ENCODE peak calls at places on chromosomes 16 and 17, in nine cellular contexts. T is breast epithelium, C is esophagus squamous epithelium, Z is Peyer's patch, E is sigmoid colon, X is stomach, W is body of pancreas, U is tibial nerve, O is A549. G is an unnamed sample.

GRCh38 chr16:80040413-80040812 is 439.9 kb upstream of the MAF start:
- DNase-seq in T (no peak), C (no peak), Z (no peak), E (no peak), X (no peak), W (no peak), U (no peak), O (no peak), G (no peak)

GRCh38 chr17:63399316-63399715 is 46.8 kb downstream of the CYB561 start:
- DNase-seq in T (no peak), C (no peak), Z (no peak), E (no peak), X (no peak), W (no peak), U (no peak), O (no peak), G (no peak)

GRCh38 chr17:20208717-20209116 is 199.6 kb downstream of the SPECC1 start:
- DNase-seq in T (no peak), C (no peak), Z (no peak), E (no peak), X (no peak), W (no peak), U (no peak), O (no peak), G (no peak)

GRCh38 chr16:21161211-21161610 is 2.7 kb downstream of the LDAF1 start:
- DNase-seq in T (no peak), C (no peak), Z (no peak), E (no peak), X (no peak), W (no peak), U (no peak), O (no peak), G (no peak)

GRCh38 chr17:40122944-40123810 is 1.4 kb downstream of the MSL1 start:
- DNase-seq in T (no peak), C (no peak), Z (no peak), E (no peak), X (no peak), W (peak; percentile 59), U (no peak), O (peak; percentile 72), G (peak; percentile 60)

GRCh38 chr17:382644-383533 is 30.3 kb upstream of the RPH3AL start:
- DNase-seq in T (no peak), C (no peak), Z (no peak), E (peak; percentile 78), X (no peak), W (peak; percentile 59), U (no peak), O (peak; percentile 40), G (no peak)

GRCh38 chr17:17886747-17887146 is 50.0 kb upstream of the SREBF1 start:
- DNase-seq in T (no peak), C (no peak), Z (no peak), E (peak; percentile 75), X (no peak), W (no peak), U (no peak), O (no peak), G (peak; percentile 53)

GRCh38 chr17:30235386-30236296 is at the start of gene SLC6A4:
- DNase-seq in T (no peak), C (no peak), Z (no peak), E (no peak), X (no peak), W (peak; percentile 7), U (no peak), O (peak; percentile 47), G (no peak)

GRCh38 chr16:50040028-50040427 is 15.0 kb downstream of the CNEP1R1 start:
- DNase-seq in T (no peak), C (no peak), Z (no peak), E (no peak), X (no peak), W (no peak), U (no peak), O (no peak), G (no peak)

GRCh38 chr16:90008708-90009145 is 10.5 kb downstream of the DBNDD1 start:
- DNase-seq in T (no peak), C (no peak), Z (peak; percentile 78), E (no peak), X (no peak), W (no peak), U (no peak), O (no peak), G (no peak)

GRCh38 chr17:21143695-21144094 is 16.9 kb downstream of the DHRS7B start:
- DNase-seq in T (no peak), C (no peak), Z (no peak), E (no peak), X (no peak), W (no peak), U (no peak), O (no peak), G (no peak)

GRCh38 chr16:27177031-27177774 is 26.1 kb upstream of the KDM8 start:
- DNase-seq in T (no peak), C (no peak), Z (no peak), E (no peak), X (no peak), W (no peak), U (no peak), O (no peak), G (no peak)

GRCh38 chr17:79033741-79034501 is 10.0 kb downstream of the C1QTNF1 start:
- DNase-seq in T (peak; percentile 58), C (no peak), Z (no peak), E (peak; percentile 73), X (peak; percentile 60), W (no peak), U (peak; percentile 58), O (no peak), G (no peak)

GRCh38 chr17:74466111-74466784 is at the start of gene CD300A:
- DNase-seq in T (no peak), C (no peak), Z (peak; percentile 69), E (no peak), X (peak; percentile 54), W (peak; percentile 63), U (peak; percentile 30), O (no peak), G (no peak)

GRCh38 chr16:69890114-69890890 is 60.8 kb upstream of the CLEC18A start:
- DNase-seq in T (no peak), C (no peak), Z (no peak), E (peak; percentile 80), X (peak; percentile 65), W (peak; percentile 77), U (peak; percentile 51), O (no peak), G (peak; percentile 69)

GRCh38 chr17:5702951-5703510 is 118.7 kb upstream of the NLRP1 start:
- DNase-seq in T (no peak), C (no peak), Z (no peak), E (no peak), X (no peak), W (no peak), U (no peak), O (no peak), G (no peak)

GRCh38 chr17:9729034-9729650 is 62.2 kb downstream of the DHRS7C start:
- DNase-seq in T (no peak), C (no peak), Z (no peak), E (no peak), X (no peak), W (peak; percentile 18), U (no peak), O (peak; percentile 83), G (no peak)

GRCh38 chr17:16820161-16820877 is 130.3 kb downstream of the CCDC144A start:
- DNase-seq in T (no peak), C (no peak), Z (no peak), E (no peak), X (no peak), W (no peak), U (no peak), O (no peak), G (no peak)

GRCh38 chr16:77679901-77680300 is 42.4 kb upstream of the NUDT7 start:
- DNase-seq in T (no peak), C (no peak), Z (no peak), E (no peak), X (no peak), W (no peak), U (no peak), O (no peak), G (no peak)

GRCh38 chr17:81493198-81494038 is 19.2 kb downstream of the ACTG1 start:
- DNase-seq in T (no peak), C (no peak), Z (no peak), E (no peak), X (no peak), W (no peak), U (no peak), O (no peak), G (no peak)
- TF ChIP-seq POLR2A in T (no peak), C (no peak), Z (no peak), E (no peak), X (no peak), W (no peak), U (no peak), O (no peak), G (no peak)

GRCh38 chr16:1335996-1336395 is 2.6 kb downstream of the BAIAP3 start:
- DNase-seq in T (no peak), C (no peak), Z (no peak), E (no peak), X (no peak), W (no peak), U (no peak), O (no peak), G (no peak)
- TF ChIP-seq CTCF in T (no peak), C (no peak), Z (no peak), E (no peak), X (no peak), W (no peak), U (no peak), O (no peak), G (no peak)

DNA sequence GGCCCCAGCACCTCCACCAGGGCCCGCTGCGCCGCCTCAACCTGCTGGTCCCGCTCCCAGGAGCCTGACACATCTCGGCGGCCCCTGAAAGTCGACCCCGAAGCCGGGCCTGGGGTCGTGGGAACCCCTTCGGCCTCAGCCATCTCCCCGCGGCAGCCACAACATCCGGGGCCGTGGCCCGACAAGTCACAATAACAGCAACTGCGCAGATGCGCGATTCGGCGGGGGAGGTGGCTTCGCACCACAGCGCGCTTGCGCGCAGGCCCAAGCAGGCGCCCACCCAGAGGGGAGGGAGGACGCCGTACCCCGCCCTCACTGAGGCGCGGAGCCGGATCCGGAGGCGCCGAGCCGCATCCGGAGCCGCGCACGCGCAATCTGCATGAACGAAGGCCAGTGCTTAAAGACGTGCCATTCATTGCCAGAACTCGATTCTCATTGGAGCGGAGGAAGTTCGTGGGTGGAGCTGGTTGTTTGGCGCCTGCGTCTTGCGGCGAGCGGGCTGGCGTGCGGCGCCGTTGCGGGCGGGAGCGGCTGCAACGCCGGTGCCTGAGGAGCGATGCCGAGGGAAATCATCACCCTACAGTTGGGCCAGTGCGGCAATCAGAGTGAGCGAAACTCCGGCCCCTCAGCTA is at the start of the genes RETREG3 and TUBG1:
- DNase-seq in T (peak; percentile 98), C (peak; percentile 88), Z (peak; percentile 97), E (peak; percentile 99), X (peak; percentile 99), W (peak; percentile 99), U (peak; percentile 98), O (peak; percentile 99), G (peak; percentile 99)
- TF ChIP-seq POLR2A in T (peak; percentile 90), C (peak; percentile 85), Z (peak; percentile 85), E (peak; percentile 85), X (peak; percentile 41), W (peak; percentile 90), U (peak; percentile 89), O (peak; percentile 99), G (peak; percentile 86)

DNA sequence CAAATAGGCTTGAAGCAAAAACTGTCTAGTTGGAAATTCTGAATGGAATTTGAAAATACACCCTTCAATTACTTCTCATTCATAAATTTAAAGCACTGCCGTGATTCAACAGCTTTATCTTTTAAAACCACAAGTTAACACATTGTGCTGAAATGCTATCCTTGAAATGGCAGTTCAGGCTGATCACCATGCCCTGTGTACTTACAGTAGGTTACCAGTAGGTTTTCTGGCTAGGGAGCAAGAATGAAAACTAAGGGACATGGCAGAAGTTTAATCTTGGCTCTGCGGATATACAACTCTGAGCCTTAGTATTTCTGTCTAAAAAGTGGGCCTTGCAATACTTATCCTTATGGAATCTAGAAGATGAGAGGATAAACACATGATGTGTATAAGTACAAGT is 28.0 kb downstream of the NXPH3 start:
- DNase-seq in T (no peak), C (no peak), Z (no peak), E (no peak), X (no peak), W (no peak), U (no peak), O (no peak), G (no peak)
- TF ChIP-seq CTCF in T (no peak), C (no peak), Z (no peak), E (no peak), X (no peak), W (no peak), U (no peak), O (no peak), G (no peak)

G was measured in uterus.